ENCODE peak calls at places on chromosomes 1 and 21, in nine cellular contexts. J is body of pancreas, U is thoracic aorta, R is SJSA1, I is trophoblast cell, P is left ventricle myocardium inferior, H is HepG2, E is Panc1, D is colonic mucosa. X is an unnamed sample.

GRCh38 chr21:25107708-25108107 is 499.6 kb downstream of the MRPL39 start:
- DNase-seq in J (no peak), U (no peak), R (peak; percentile 54), I (no peak), P (no peak), H (no peak), E (no peak), D (no peak), X (no peak)

GRCh38 chr1:114164840-114165543 is 11.3 kb upstream of the SYT6 start:
- DNase-seq in J (no peak), U (no peak), R (no peak), I (no peak), P (no peak), H (peak; percentile 4), E (no peak), D (no peak), X (no peak)

GRCh38 chr1:228282329-228283042 is 74.6 kb downstream of the OBSCN start:
- DNase-seq in J (no peak), U (no peak), R (no peak), I (peak; percentile 66), P (no peak), H (no peak), E (no peak), D (no peak), X (no peak)

GRCh38 chr1:230299148-230300006 is 126.8 kb downstream of the PGBD5 start:
- DNase-seq in J (no peak), U (no peak), R (no peak), I (no peak), P (no peak), H (peak; percentile 82), E (no peak), D (peak; percentile 71), X (no peak)

GRCh38 chr1:25168193-25169071 is 63.9 kb downstream of the SYF2 start:
- DNase-seq in J (no peak), U (no peak), R (peak; percentile 37), I (no peak), P (no peak), H (peak; percentile 97), E (no peak), D (peak; percentile 69), X (no peak)

GRCh38 chr1:24558902-24559791 is 3.3 kb downstream of the NCMAP start:
- DNase-seq in J (peak; percentile 57), U (no peak), R (peak; percentile 74), I (no peak), P (peak; percentile 48), H (peak; percentile 89), E (peak; percentile 42), D (peak; percentile 49), X (peak; percentile 37)

GRCh38 chr1:110209715-110210603 is at the start of gene KCNC4:
- DNase-seq in J (peak; percentile 91), U (peak; percentile 75), R (peak; percentile 76), I (peak; percentile 60), P (peak; percentile 92), H (peak; percentile 53), E (no peak), D (peak; percentile 90), X (no peak)

GRCh38 chr21:27582246-27582945 is 615.5 kb upstream of the ADAMTS5 start:
- DNase-seq in J (no peak), U (no peak), R (no peak), I (no peak), P (no peak), H (no peak), E (no peak), D (no peak), X (no peak)

GRCh38 chr1:65992160-65993046 is 199.7 kb downstream of the PDE4B start:
- DNase-seq in J (no peak), U (no peak), R (no peak), I (peak; percentile 14), P (no peak), H (no peak), E (no peak), D (no peak), X (no peak)

GRCh38 chr1:65993047-65993363 is 200.3 kb downstream of the PDE4B start:
- DNase-seq in J (no peak), U (no peak), R (no peak), I (peak; percentile 10), P (no peak), H (no peak), E (no peak), D (no peak), X (no peak)

GRCh38 chr1:65994223-65994622 is 201.5 kb downstream of the PDE4B start:
- DNase-seq in J (no peak), U (no peak), R (no peak), I (no peak), P (no peak), H (no peak), E (no peak), D (no peak), X (no peak)

GRCh38 chr1:65990161-65990560 is 197.5 kb downstream of the PDE4B start:
- DNase-seq in J (no peak), U (no peak), R (no peak), I (peak; percentile 51), P (no peak), H (no peak), E (no peak), D (no peak), X (no peak)

DNA sequence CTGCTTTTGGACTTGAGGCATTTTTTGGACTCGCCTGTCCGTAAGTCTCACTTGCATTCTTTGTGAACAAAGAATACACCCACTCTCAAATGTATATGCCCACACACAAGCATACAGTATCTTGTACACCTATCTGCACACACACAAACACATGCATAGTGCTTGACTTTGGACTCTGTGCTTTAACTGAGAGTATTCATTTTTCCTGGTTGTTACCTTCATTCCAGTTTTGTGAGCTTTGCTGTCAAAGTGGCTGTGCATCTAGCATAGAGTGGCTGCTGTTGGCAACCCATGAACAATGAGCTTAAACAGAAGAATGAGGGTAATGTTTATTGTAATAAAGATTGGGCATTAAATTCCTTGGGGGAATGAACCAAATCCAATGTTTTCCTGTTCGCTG is 199.0 kb downstream of the PDE4B start:
- DNase-seq in J (no peak), U (no peak), R (no peak), I (no peak), P (no peak), H (no peak), E (no peak), D (no peak), X (no peak)
- H3K27ac ChIP-seq in J (no peak overlapping the region), U (no peak overlapping the region), R (no peak overlapping the region), I (no peak overlapping the region), P (no peak overlapping the region), H (no peak overlapping the region), E (no peak overlapping the region), D (no peak overlapping the region), X (no peak overlapping the region)

GRCh38 chr1:218164930-218165686 is 120.0 kb upstream of the RRP15 start:
- DNase-seq in J (no peak), U (no peak), R (no peak), I (no peak), P (peak; percentile 38), H (no peak), E (no peak), D (peak; percentile 17), X (no peak)
- H3K27me3 ChIP-seq in J (no peaks in the 10 kb centered on the region), U (peaks cover 36% of the 10 kb centered on the region), R (peaks cover 80% of the 10 kb centered on the region), I (peaks cover 26% of the 10 kb centered on the region), P (peaks cover 98% of the 10 kb centered on the region), H (peaks cover 39% of the 10 kb centered on the region), E (peaks cover 46% of the 10 kb centered on the region), D (peaks cover 40% of the 10 kb centered on the region), X (peaks cover 2% of the 10 kb centered on the region)

DNA sequence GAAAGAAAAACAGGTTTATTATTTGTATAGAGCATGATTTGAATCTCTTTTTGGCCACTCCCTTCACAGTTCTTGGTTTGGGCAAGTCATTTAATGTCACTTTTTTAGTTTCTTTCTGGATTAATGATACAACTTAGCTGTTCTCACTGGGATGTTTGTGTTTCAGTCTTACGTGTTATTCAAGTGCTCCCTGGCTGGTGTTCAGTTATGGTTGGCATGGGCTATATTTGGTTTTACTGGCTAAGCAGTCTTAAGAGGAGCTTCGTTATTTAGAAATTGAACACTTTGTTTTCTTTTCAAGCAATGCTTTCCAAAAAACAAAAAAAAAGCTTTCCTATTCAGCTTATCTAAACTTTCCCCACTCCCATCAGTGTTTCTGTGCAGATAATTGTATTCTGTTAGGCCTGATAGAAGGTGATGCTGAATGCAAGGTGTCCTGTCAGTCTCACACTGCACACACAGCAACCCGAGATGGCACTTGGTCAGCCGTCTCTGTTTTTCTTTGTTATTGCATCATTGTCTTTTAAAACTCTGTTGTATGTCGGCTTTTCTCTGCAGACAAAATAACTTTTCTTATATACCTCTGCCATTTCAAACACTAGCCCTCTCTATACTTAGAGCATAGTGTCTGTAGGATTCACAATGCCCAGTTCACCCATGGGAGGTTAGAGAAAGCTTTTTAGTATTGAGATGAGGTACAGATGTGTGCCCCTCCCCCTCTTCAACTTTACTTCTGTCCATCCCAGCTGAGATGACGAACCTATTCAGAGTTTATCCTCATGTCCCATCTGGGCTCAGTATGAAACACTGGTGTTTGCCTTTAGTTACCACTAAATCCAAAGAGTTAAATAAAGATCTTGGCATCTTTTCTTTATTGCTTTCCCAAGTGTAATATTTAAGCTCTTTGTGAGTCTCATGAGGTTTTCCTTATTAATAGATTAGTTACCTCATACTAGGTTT is 80.2 kb downstream of the VPS13D start:
- DNase-seq in J (no peak), U (peak; percentile 55), R (no peak), I (no peak), P (no peak), H (no peak), E (no peak), D (peak; percentile 34), X (no peak)
- H3K4me3 ChIP-seq in J (no peak overlapping the region), U (peak overlapping the region; percentile 27), R (no peak overlapping the region), I (no peak overlapping the region), P (no peak overlapping the region), H (no peak overlapping the region), E (no peak overlapping the region), D (no peak overlapping the region), X (no peak overlapping the region)

GRCh38 chr1:111732718-111733117 is 6.5 kb downstream of the INKA2 start:
- DNase-seq in J (no peak), U (no peak), R (no peak), I (no peak), P (no peak), H (no peak), E (no peak), D (no peak), X (no peak)

GRCh38 chr1:111731956-111732355 is 7.2 kb downstream of the INKA2 start:
- DNase-seq in J (no peak), U (no peak), R (no peak), I (no peak), P (no peak), H (no peak), E (no peak), D (peak; percentile 9), X (no peak)

GRCh38 chr1:111733996-111734369 is 5.2 kb downstream of the INKA2 start:
- DNase-seq in J (no peak), U (no peak), R (no peak), I (no peak), P (no peak), H (no peak), E (no peak), D (no peak), X (no peak)

GRCh38 chr1:111734426-111734825 is 4.8 kb downstream of the INKA2 start:
- DNase-seq in J (no peak), U (no peak), R (no peak), I (no peak), P (no peak), H (no peak), E (no peak), D (no peak), X (no peak)

DNA sequence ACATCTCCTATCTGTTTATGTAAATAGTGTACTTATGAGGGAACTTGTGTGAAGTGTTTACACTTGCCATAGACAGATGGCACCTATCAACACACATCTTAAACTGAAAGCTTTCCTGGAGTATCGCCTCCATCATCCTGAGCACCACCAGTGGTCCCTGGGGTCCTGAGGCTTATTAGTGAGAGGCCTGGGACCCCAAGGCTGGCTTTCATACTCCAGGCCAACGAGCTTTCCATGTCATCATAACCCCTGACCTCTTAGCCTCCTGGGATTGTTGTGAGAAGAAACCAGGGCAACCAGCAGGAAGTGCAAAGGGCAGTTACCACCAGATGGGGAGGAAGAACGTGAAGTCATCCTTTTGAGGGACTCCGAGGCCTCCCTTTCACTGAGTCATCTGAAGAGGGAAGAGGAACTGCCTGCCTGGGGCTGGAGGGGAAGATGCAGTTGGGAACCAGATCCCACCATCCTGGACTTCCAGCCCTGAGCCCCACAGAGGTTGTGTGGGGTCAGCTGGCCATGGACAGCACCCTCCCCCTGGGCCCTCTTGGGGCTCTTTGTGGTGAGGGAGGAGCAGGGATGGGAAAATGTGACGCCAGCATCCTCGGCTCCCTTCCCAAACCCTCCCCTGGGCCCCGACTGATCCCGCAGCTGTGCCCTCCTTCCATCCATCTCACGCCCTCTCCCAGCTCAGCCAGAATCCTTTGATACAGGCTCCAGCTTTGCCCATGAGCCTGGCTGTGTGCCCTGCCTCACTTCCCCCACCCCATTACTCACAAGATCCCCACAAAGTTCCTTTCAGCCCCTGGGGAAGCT is 5.8 kb downstream of the INKA2 start:
- DNase-seq in J (no peak), U (no peak), R (no peak), I (peak; percentile 37), P (peak; percentile 74), H (peak; percentile 92), E (no peak), D (peak; percentile 41), X (no peak)
- H3K27ac ChIP-seq in J (no peak overlapping the region), U (peak overlapping the region; percentile 25), R (no peak overlapping the region), I (no peak overlapping the region), P (peak overlapping the region; percentile 98), H (peak overlapping the region; percentile 82), E (no peak overlapping the region), D (peak overlapping the region; percentile 29), X (no peak overlapping the region)

X was measured in iPS DF 6.9.